ENCODE peak calls at places on chromosome 1, in nine cellular contexts. L is BJ, A is fibroblast of lung, U is mucosa of descending colon, G is pancreas, N is colonic mucosa, M is cardiac muscle cell, W is hepatocyte, X is bronchial epithelial cell. T is an unnamed sample.
A peak's percentile ranks its signal among the peaks of the same experiment; 100 is the strongest.

GRCh38 chr1:22171951-22172715 is 29.2 kb upstream of the WNT4 start:
- DNase-seq in L (no peak), N (no peak), U (no peak), M (no peak), W (no peak), X (peak; percentile 8), A (no peak), G (no peak), T (peak; percentile 84)

GRCh38 chr1:30596470-30596869 is 126.9 kb downstream of the MATN1 start:
- DNase-seq in W (no peak), G (no peak), M (no peak), N (no peak), X (no peak), U (no peak), A (no peak), L (no peak), T (no peak)

GRCh38 chr1:167533851-167534300 is 15.5 kb upstream of the CD247 start:
- DNase-seq in M (peak; percentile 90), G (peak; percentile 64), X (peak; percentile 51), W (peak; percentile 83), A (peak; percentile 57), N (peak; percentile 69), L (no peak), U (peak; percentile 76), T (peak; percentile 90)

GRCh38 chr1:186146971-186147370 is 228.1 kb downstream of the TPR start:
- DNase-seq in M (no peak), X (no peak), U (no peak), G (no peak), A (no peak), N (no peak), L (no peak), W (no peak), T (no peak)

GRCh38 chr1:19083081-19083480 is 126.6 kb upstream of the IFFO2 start:
- DNase-seq in W (no peak), N (no peak), X (peak; percentile 92), A (no peak), L (no peak), G (no peak), M (no peak), U (no peak), T (no peak)

GRCh38 chr1:153348511-153349362 is at the start of gene PGLYRP4:
- DNase-seq in N (peak; percentile 32), M (no peak), A (no peak), L (no peak), G (no peak), X (peak; percentile 81), W (no peak), U (no peak), T (peak; percentile 45)

GRCh38 chr1:22461100-22461499 is 9.4 kb downstream of the ZBTB40 start:
- DNase-seq in L (no peak), M (no peak), N (no peak), G (no peak), U (no peak), A (no peak), W (no peak), X (no peak), T (no peak)

GRCh38 chr1:35675773-35676172 is 34.4 kb upstream of the PSMB2 start:
- DNase-seq in X (peak; percentile 6), G (no peak), L (no peak), U (no peak), A (no peak), N (no peak), W (no peak), M (no peak), T (no peak)

GRCh38 chr1:184973308-184974085 is 811 bp downstream of the NIBAN1 start:
- DNase-seq in L (no peak), M (peak; percentile 33), U (peak; percentile 29), G (peak; percentile 56), X (peak; percentile 65), N (peak; percentile 34), A (peak; percentile 84), W (peak; percentile 60), T (no peak)

GRCh38 chr1:19457555-19457954 is 27.8 kb downstream of the CAPZB start:
- DNase-seq in W (no peak), M (no peak), U (no peak), G (no peak), A (no peak), L (no peak), N (no peak), X (no peak), T (no peak)

GRCh38 chr1:77412794-77413530 is 131.1 kb downstream of the AK5 start:
- DNase-seq in X (no peak), A (no peak), G (no peak), L (no peak), U (no peak), W (no peak), N (no peak), M (no peak), T (no peak)

GRCh38 chr1:53331446-53332187 is 3.7 kb upstream of the LRP8 start:
- DNase-seq in A (no peak), X (no peak), U (no peak), L (no peak), W (no peak), M (no peak), G (no peak), N (no peak), T (peak; percentile 15)

GRCh38 chr1:55310517-55310927 is 95.4 kb upstream of the USP24 start:
- DNase-seq in L (peak; percentile 95), W (peak; percentile 51), G (no peak), M (no peak), A (peak; percentile 98), X (peak; percentile 97), U (no peak), N (no peak), T (no peak)

DNA sequence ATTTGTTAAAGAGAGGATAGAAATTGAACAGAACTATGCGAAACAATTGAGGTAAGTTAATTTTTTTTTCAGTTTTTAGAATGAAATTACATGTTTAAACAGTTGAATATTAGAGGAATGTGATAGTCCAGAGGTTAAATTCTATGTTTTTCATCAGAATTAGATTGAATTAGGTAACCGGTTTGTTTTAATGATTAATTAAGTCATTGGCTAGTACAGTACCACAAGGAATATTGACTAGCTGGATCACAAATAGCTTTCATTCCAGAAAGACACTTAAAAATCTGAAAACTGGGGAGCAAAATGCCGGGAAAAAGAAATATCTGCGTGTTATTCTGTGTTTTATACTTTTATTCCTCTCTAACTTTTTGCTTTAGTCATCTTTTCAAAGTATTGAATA is 51.6 kb downstream of the FNBP1L start:
- DNase-seq in N (no peak), G (no peak), U (no peak), A (no peak), W (no peak), M (no peak), L (no peak), X (no peak), T (no peak)
- H3K4me3 ChIP-seq in N (no peak overlapping the region), G (no peak overlapping the region), U (no peak overlapping the region), A (no peak overlapping the region), W (no peak overlapping the region), M (no peak overlapping the region), L (no peak overlapping the region), X (no peak overlapping the region), T (no peak overlapping the region)

DNA sequence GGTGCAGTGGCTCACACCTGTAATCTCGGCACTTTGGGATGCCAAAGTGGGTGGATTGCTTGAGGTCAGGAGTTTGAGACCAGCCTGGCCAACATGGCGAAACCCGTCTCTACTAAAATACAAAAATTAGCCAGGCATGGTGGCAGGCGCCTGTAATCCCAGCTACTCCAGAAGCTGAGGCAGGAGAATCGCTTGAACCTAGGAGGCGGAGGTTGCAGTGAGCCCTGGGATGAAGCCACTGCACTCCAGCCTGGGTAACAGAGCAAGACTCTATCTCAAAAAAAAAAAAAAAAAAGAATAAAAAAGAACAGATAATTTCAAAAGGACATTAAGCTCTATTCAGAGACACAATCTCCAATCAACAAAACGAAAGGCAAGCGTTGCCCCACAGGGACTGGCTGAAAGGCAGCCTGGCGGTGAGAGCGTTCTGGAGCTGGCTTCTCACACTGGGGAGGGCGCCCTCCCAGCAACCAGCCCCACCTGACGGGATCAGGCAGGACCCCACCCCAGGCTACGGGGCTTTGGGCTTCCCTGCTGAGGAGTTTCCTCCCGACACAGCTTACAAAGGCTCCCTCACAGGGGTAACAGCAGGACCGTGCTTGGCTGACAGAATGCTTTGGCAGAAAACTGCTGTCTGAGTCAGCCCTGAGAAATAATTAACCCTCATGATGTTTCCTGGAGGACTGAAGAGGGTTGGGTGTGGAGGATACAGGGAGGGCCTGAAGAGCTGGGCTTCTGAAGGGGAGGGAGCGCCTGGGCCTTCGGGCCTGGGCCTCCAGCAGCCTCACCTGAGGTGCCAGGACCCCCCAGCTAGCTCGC is 31.1 kb upstream of the SRP9 start:
- DNase-seq in U (peak; percentile 72), M (no peak), L (peak; percentile 68), G (peak; percentile 75), X (peak; percentile 87), A (peak; percentile 94), N (peak; percentile 79), W (peak; percentile 87), T (peak; percentile 87)
- H3K4me3 ChIP-seq in U (no peak overlapping the region), M (no peak overlapping the region), L (peak overlapping the region; percentile 32), G (peak overlapping the region; percentile 43), X (peak overlapping the region; percentile 25), A (peak overlapping the region; percentile 47), N (peak overlapping the region; percentile 33), W (peak overlapping the region; percentile 23), T (peak overlapping the region; percentile 12)

DNA sequence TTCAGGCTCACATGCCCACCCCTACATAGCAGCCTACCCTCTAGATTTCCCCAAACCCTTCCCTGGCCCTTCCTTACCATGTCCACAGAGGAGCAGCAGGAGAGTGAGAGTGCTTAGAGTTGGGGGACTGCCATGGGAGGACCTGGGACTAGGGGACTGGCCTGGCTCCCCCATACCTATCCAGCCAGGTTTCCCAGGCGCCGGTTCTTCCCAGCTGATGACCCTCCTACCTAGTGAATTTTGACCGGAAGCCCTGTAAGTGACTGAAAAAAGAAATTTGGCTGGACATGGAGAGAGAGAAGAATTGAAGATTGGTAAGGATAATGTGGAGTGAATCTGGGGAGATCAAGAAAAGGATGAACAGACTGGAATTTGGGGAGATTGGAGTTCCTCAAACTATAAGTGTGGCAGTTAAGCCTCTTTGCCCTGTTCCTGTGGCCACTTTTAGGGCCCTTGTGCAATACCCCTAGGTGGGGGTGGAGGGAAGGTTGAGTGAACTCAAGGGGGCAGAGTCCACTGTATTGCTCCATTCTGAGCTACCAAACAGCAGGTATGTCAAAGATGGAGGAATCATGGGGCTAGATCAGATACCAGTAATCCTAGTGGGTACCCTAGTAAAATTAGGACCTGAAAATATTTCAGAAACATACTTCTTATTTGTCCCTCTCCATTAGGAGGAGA is 1.3 kb downstream of the HJV start:
- DNase-seq in A (no peak), W (peak; percentile 38), M (no peak), G (no peak), L (no peak), X (no peak), U (no peak), N (no peak), T (no peak)
- H3K4me3 ChIP-seq in A (no peak overlapping the region), W (no peak overlapping the region), M (no peak overlapping the region), G (no peak overlapping the region), L (no peak overlapping the region), X (no peak overlapping the region), U (no peak overlapping the region), N (no peak overlapping the region), T (no peak overlapping the region)

DNA sequence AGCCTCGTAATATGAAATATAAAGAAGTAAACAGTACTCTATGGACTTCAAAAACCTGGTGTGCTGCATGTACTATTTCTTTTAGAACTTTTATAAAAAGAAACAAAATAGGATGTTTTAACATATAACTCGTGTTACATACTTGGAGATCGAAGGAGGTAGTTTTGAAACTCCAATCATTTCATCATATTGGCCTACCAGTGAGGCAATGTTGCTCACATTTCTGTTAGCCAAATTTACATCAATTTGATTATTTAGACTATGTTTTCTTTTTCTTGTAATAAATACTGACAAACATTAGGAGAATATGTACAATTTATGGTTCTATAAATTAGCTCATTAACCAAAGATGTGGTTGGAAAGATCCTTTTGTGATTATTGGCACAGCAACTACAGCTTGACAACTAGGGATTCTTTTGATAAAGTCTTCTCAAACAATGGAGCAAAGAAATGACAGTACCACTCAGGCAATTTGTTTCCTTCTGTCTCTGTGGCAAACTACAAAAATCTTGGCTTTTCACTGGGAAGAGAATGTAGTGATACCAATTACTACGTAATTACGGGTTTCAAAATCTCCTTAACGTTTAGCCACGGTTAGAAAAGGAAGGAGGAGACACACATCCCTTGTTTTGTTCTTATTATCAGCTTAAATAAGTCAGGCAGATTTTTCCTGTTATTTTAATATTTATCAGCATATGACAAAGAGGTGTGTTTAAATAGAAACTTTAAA is 266.6 kb upstream of the SGIP1 start:
- DNase-seq in A (peak; percentile 39), N (no peak), X (no peak), L (no peak), U (no peak), G (no peak), M (no peak), W (no peak), T (no peak)
- H3K4me3 ChIP-seq in A (no peak overlapping the region), N (no peak overlapping the region), X (no peak overlapping the region), L (no peak overlapping the region), U (no peak overlapping the region), G (no peak overlapping the region), M (no peak overlapping the region), W (no peak overlapping the region), T (no peak overlapping the region)

T was measured in H7.